ENCODE peak calls at places on chromosome 5, in five cellular contexts. T is pancreas; N is esophagus squamous epithelium; S is uterus; D is CD8-positive, alpha-beta T cell. B is an unnamed sample. For H3K9me3, the result is how much of the 10 kb centered on the place peaks cover.

GRCh38 chr5:166992874-166993722 is 1298.3 kb upstream of the WWC1 start:
- DNase-seq in T (peak), N (no peak), S (no peak), D (no peak), B (no peak)

GRCh38 chr5:19777363-19777762 is 210.6 kb downstream of the CDH18 start:
- DNase-seq in T (no peak), N (no peak), S (no peak), D (no peak), B (no peak)

GRCh38 chr5:75948441-75948840 is 134.7 kb upstream of the SV2C start:
- DNase-seq in T (no peak), N (no peak), S (no peak), D (no peak), B (no peak)

GRCh38 chr5:60719329-60719728 is 19.4 kb upstream of the DEPDC1B start:
- DNase-seq in T (no peak), N (no peak), S (no peak), D (no peak), B (no peak)

GRCh38 chr5:16057277-16057676 is 122.3 kb downstream of the MARCHF11 start:
- DNase-seq in T (no peak), N (no peak), S (no peak), D (no peak), B (no peak)

GRCh38 chr5:131814990-131815389 is 18.2 kb upstream of the FNIP1 start:
- DNase-seq in T (no peak), N (no peak), S (no peak), D (no peak), B (no peak)

GRCh38 chr5:90878549-90879196 is 320.1 kb downstream of the ADGRV1 start:
- DNase-seq in T (no peak), N (no peak), S (no peak), D (no peak), B (no peak)

GRCh38 chr5:89871906-89872305 is 537.6 kb downstream of the CETN3 start:
- DNase-seq in T (no peak), N (no peak), S (no peak), D (no peak), B (no peak)

GRCh38 chr5:84257061-84257460 is 127.6 kb downstream of the EDIL3 start:
- DNase-seq in T (no peak), N (no peak), S (no peak), D (no peak), B (no peak)

GRCh38 chr5:24110019-24110615 is 534.7 kb downstream of the CDH10 start:
- DNase-seq in T (no peak), N (no peak), S (no peak), D (no peak), B (no peak)

GRCh38 chr5:72472666-72473422 is 34.4 kb downstream of the ZNF366 start:
- DNase-seq in T (no peak), N (no peak), S (no peak), D (no peak), B (no peak)

GRCh38 chr5:14577964-14578363 is 3.6 kb upstream of the OTULINL start:
- DNase-seq in T (no peak), N (no peak), S (no peak), D (no peak), B (no peak)

GRCh38 chr5:116970318-116970717 is 395.7 kb upstream of the SEMA6A start:
- DNase-seq in T (no peak), N (no peak), S (no peak), D (no peak), B (no peak)

GRCh38 chr5:88502179-88503064 is 233.8 kb upstream of the TMEM161B start:
- DNase-seq in T (no peak), N (no peak), S (no peak), D (no peak), B (no peak)

GRCh38 chr5:135221187-135221473 is 177.9 kb downstream of the MACROH2A1 start:
- DNase-seq in T (no peak), N (no peak), S (no peak), D (no peak), B (no peak)

GRCh38 chr5:125336401-125336800 is 590.0 kb upstream of the ZNF608 start:
- DNase-seq in T (no peak), N (no peak), S (no peak), D (no peak), B (no peak)

GRCh38 chr5:14223372-14223771 is 80.2 kb downstream of the TRIO start:
- DNase-seq in T (no peak), N (no peak), S (no peak), D (no peak), B (no peak)

GRCh38 chr5:95331358-95331757 is 46.5 kb upstream of the MCTP1 start:
- DNase-seq in T (no peak), N (no peak), S (no peak), D (no peak), B (no peak)

GRCh38 chr5:149028984-149029383 is 33.9 kb downstream of the SH3TC2 start:
- DNase-seq in T (no peak), N (no peak), S (no peak), D (no peak), B (no peak)

GRCh38 chr5:66596791-66597757 is 881 bp downstream of the MAST4 start:
- DNase-seq in T (peak), N (no peak), S (peak), D (no peak), B (no peak)

GRCh38 chr5:83503662-83504061 is 32.1 kb downstream of the VCAN start:
- DNase-seq in T (no peak), N (no peak), S (no peak), D (no peak), B (no peak)

GRCh38 chr5:113255579-113256210 is 179.1 kb downstream of the TSSK1B start:
- DNase-seq in T (no peak), N (no peak), S (no peak), D (no peak), B (no peak)

GRCh38 chr5:164422400-164422799 is 917.0 kb downstream of the MAT2B start:
- DNase-seq in T (no peak), N (no peak), S (no peak), D (no peak), B (no peak)

GRCh38 chr5:55868846-55869245 is 17.7 kb downstream of the IL31RA start:
- DNase-seq in T (peak), N (no peak), S (no peak), D (no peak), B (no peak)

GRCh38 chr5:171483453-171484177 is 64.2 kb downstream of the FGF18 start:
- DNase-seq in T (peak), N (no peak), S (peak), D (no peak), B (no peak)

GRCh38 chr5:167633931-167634341 is 657.5 kb upstream of the WWC1 start:
- DNase-seq in T (no peak), N (no peak), S (no peak), D (no peak), B (no peak)

GRCh38 chr5:14745188-14745563 is 80.7 kb downstream of the OTULIN start:
- DNase-seq in T (no peak), N (no peak), S (no peak), D (no peak), B (no peak)

GRCh38 chr5:1526681-1527131 is 2.9 kb upstream of the LPCAT1 start:
- DNase-seq in T (peak), N (no peak), S (peak), D (no peak), B (peak)

GRCh38 chr5:139308797-139309196 is 15.3 kb downstream of the MATR3 start:
- DNase-seq in T (no peak), N (no peak), S (no peak), D (no peak), B (no peak)

GRCh38 chr5:78779262-78779661 is 130.7 kb upstream of the LHFPL2 start:
- DNase-seq in T (no peak), N (no peak), S (no peak), D (no peak), B (no peak)

GRCh38 chr5:80069251-80069650 is 34.1 kb downstream of the THBS4 start:
- DNase-seq in T (no peak), N (no peak), S (no peak), D (no peak), B (no peak)

GRCh38 chr5:143036146-143036927 is 266.2 kb downstream of the ARHGAP26 start:
- DNase-seq in T (no peak), N (no peak), S (no peak), D (no peak), B (no peak)

GRCh38 chr5:107985144-107985543 is 314.4 kb upstream of the EFNA5 start:
- DNase-seq in T (peak), N (no peak), S (no peak), D (no peak), B (no peak)

GRCh38 chr5:7015586-7016256 is 302.5 kb downstream of the TENT4A start:
- DNase-seq in T (no peak), N (no peak), S (no peak), D (no peak), B (no peak)

GRCh38 chr5:145980718-145981117 is 44.3 kb downstream of the SH3RF2 start:
- DNase-seq in T (no peak), N (no peak), S (no peak), D (no peak), B (no peak)

GRCh38 chr5:126334755-126335154 is 88.5 kb upstream of the GRAMD2B start:
- DNase-seq in T (no peak), N (no peak), S (no peak), D (no peak), B (no peak)

GRCh38 chr5:7208911-7209310 is 187.0 kb upstream of the ADCY2 start:
- DNase-seq in T (no peak), N (no peak), S (no peak), D (no peak), B (no peak)

GRCh38 chr5:150057996-150058395 is 28.4 kb downstream of the CSF1R start:
- DNase-seq in T (no peak), N (no peak), S (no peak), D (no peak), B (no peak)

DNA sequence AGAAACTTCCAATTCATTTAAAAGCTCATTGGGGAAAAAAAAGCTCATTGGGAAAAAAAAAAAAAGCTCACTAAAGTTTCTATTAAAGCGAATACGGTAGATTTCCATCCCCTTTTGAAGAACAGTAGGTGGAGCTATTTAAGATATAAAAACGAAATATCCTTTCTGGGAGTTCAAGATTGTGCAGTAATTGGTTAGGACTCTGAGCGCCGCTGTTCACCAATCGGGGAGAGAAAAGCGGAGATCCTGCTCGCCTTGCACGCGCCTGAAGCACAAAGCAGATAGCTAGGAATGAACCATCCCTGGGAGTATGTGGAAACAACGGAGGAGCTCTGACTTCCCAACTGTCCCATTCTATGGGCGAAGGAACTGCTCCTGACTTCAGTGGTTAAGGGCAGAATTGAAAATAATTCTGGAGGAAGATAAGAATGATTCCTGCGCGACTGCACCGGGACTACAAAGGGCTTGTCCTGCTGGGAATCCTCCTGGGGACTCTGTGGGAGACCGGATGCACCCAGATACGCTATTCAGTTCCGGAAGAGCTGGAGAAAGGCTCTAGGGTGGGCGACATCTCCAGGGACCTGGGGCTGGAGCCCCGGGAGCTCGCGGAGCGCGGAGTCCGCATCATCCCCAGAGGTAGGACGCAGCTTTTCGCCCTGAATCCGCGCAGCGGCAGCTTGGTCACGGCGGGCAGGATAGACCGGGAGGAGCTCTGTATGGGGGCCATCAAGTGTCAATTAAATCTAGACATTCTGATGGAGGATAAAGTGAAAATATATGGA is at the start of gene PCDHGA12:
- DNase-seq in T (no peak), N (no peak), S (peak), D (no peak), B (no peak)
- H3K9me3 ChIP-seq in T (under half), N (half or more), S (half or more), D (under half), B (under half)

DNA sequence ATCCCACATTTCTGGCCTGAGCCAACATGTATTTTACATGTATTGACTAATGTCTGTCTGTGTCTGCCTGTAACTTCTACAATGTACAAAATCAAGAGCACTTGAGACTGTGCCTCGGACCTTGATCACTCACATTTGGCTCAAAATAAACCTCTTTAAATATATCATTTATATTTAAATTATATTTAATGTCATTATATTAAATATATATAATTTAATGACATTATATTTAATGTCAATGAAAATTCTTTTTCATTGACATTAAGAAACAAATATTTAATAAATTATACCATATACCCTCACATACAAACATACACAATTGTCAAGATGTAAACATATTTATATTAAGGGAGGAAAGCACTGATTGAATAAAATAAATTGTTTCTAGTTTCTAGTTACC is 1099.8 kb upstream of the CDH18 start:
- DNase-seq in T (no peak), N (no peak), S (no peak), D (no peak), B (no peak)
- H3K9me3 ChIP-seq in T (under half), N (under half), S (under half), D (under half), B (under half)

GRCh38 chr5:98599016-98599415 is 174.4 kb upstream of the RGMB start:
- DNase-seq in T (no peak), N (no peak), S (no peak), D (no peak), B (no peak)

GRCh38 chr5:98605010-98605425 is 168.4 kb upstream of the RGMB start:
- DNase-seq in T (no peak), N (no peak), S (no peak), D (no peak), B (no peak)

GRCh38 chr5:98604301-98604700 is 169.2 kb upstream of the RGMB start:
- DNase-seq in T (no peak), N (no peak), S (no peak), D (no peak), B (no peak)

GRCh38 chr5:98603456-98603855 is 170.0 kb upstream of the RGMB start:
- DNase-seq in T (no peak), N (no peak), S (no peak), D (no peak), B (no peak)

DNA sequence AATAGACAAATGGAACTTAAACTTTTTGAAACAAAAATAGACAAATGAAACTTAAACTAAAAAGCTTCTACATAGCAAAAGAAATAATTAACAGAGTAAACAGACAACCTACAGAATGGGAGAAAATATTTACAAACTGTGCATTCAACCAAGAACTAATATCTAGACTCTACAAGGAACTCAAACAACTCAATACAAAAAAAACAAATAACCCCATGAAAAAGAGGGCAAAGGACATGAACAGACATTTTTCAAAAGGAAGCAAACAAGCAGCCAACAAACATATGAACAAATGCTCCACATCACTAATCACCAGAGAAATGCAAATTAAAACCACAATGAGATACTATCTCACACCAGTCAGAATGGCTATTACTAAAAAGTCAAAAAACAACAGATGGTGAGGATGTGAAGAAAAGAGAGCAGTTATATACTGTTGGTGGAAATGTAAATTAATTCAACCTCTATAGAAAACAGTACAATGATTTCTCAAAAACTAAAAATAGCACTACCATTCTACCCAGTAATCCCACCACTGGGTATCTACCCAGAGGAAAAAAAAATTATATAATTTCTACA is 170.8 kb upstream of the RGMB start:
- DNase-seq in T (no peak), N (no peak), S (no peak), D (no peak), B (no peak)
- H3K9me3 ChIP-seq in T (under half), N (under half), S (under half), D (under half), B (under half)

DNA sequence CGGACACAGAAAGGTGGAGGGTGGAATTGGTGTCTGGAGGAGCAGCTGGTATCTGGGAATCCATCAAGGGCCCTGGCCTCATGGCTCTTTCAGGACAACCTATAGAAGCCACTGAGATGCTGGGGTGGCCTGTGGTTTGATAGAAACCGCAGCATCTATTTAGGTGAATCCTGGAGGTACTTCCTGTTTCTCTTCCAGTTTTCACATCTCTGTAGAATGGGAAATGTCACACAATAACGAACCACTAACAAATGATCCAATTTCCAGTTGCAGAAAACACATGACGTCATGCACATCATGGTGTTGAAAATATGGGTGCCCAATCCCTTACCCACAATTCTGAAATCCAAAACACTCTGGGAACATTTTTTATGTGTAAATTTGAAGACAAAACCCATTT is 52.2 kb downstream of the ROPN1L start:
- DNase-seq in T (no peak), N (no peak), S (no peak), D (no peak), B (no peak)
- H3K9me3 ChIP-seq in T (under half), N (under half), S (under half), D (under half), B (under half)

DNA sequence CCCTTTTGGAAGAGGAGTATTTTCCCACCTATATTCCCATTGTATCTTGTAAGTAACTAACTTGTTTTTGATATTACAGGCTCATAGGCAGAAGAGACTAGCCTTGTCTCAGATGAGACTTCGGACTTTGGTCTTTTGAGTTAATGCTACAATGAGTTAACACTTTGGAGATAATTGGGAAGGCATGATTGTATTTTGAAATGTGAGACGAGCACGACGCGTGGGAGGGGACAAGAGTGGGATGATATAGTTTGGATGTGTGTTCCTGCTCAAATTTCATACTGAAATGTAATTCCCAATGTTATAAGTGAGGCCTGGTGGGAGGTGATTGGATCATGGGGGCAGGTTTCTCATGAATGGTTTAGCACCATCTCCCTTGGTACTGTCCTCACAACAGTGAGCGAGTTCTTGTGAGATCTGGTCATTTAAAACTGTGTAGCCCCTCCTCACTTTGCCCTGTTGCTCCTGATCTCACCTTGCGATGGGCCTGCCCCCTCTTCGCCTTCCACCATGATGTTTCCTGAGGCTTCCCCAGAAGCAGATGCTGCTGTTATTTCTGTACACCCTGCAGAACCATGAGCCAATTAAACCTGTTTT is 721.5 kb upstream of the CTNND2 start:
- DNase-seq in T (no peak), N (no peak), S (no peak), D (no peak), B (no peak)
- H3K9me3 ChIP-seq in T (under half), N (under half), S (under half), D (under half), B (under half)

GRCh38 chr5:141319699-141320098 is 885 bp downstream of the TAF7 start:
- DNase-seq in T (no peak), N (no peak), S (no peak), D (no peak), B (no peak)

GRCh38 chr5:141313711-141314110 is 6.9 kb downstream of the TAF7 start:
- DNase-seq in T (no peak), N (no peak), S (no peak), D (no peak), B (no peak)

GRCh38 chr5:141322261-141322660 is 1.7 kb upstream of the TAF7 start:
- DNase-seq in T (no peak), N (no peak), S (no peak), D (no peak), B (no peak)

GRCh38 chr5:141320225-141321169 is at the start of gene TAF7:
- DNase-seq in T (peak), N (peak), S (peak), D (peak), B (peak)

GRCh38 chr5:141319202-141319601 is 1.4 kb downstream of the TAF7 start:
- DNase-seq in T (no peak), N (no peak), S (no peak), D (no peak), B (no peak)
- H3K9me3 ChIP-seq in T (under half), N (half or more), S (half or more), D (half or more), B (under half)

GRCh38 chr5:146986469-146986868 is 107.9 kb upstream of the PPP2R2B start:
- DNase-seq in T (no peak), N (no peak), S (no peak), D (no peak), B (no peak)
- H3K9me3 ChIP-seq in T (under half), N (under half), S (under half), D (under half), B (under half)

GRCh38 chr5:158525663-158526062 is 574.1 kb downstream of the EBF1 start:
- DNase-seq in T (no peak), N (no peak), S (no peak), D (no peak), B (no peak)

GRCh38 chr5:158522001-158522400 is 577.7 kb downstream of the EBF1 start:
- DNase-seq in T (no peak), N (no peak), S (no peak), D (no peak), B (no peak)

GRCh38 chr5:158519433-158520025 is 580.2 kb downstream of the EBF1 start:
- DNase-seq in T (no peak), N (no peak), S (no peak), D (no peak), B (no peak)

GRCh38 chr5:158522761-158523160 is 577.0 kb downstream of the EBF1 start:
- DNase-seq in T (no peak), N (no peak), S (no peak), D (no peak), B (no peak)
- H3K9me3 ChIP-seq in T (under half), N (under half), S (under half), D (under half), B (under half)

B was measured in T-helper 17 cell.